ENCODE peak calls at places on chromosomes 2 and 18, in eight cellular contexts. One of them, this sample, is unnamed.

GRCh38 chr2:4140284-4140962 is 437.0 kb downstream of the DCDC2C start:
- DNase-seq in stimulated activated CD8-positive, alpha-beta memory T cell treated with anti-CD3 and anti-CD28 coated beads, Interleukin-12 subunit alpha, Interleukin-12 subunit beta, amount 100 ng/mL, for 4 hours: no peak
- DNase-seq in dorsolateral prefrontal cortex: no peak
- DNase-seq in iPS DF 19.7: no peak
- DNase-seq in HT-29: no peak
- DNase-seq in upper lobe of right lung: no peak
- DNase-seq in right cardiac atrium: no peak
- DNase-seq in stimulated activated naive CD8-positive, alpha-beta T cell treated with anti-CD3 and anti-CD28 coated beads, Interleukin-15, Interleukin-2, amounts not matched to agents 100 U/mL and 50 U/mL, for 24 hours: no peak
- DNase-seq in this sample: no peak

GRCh38 chr18:11834772-11835171 is 16.4 kb upstream of the CHMP1B start:
- DNase-seq in stimulated activated CD8-positive, alpha-beta memory T cell treated with anti-CD3 and anti-CD28 coated beads, Interleukin-12 subunit alpha, Interleukin-12 subunit beta, amount 100 ng/mL, for 4 hours: no peak
- DNase-seq in dorsolateral prefrontal cortex: no peak
- DNase-seq in iPS DF 19.7: no peak
- DNase-seq in HT-29: no peak
- DNase-seq in upper lobe of right lung: no peak
- DNase-seq in right cardiac atrium: no peak
- DNase-seq in stimulated activated naive CD8-positive, alpha-beta T cell treated with anti-CD3 and anti-CD28 coated beads, Interleukin-15, Interleukin-2, amounts not matched to agents 100 U/mL and 50 U/mL, for 24 hours: no peak
- DNase-seq in this sample: no peak

GRCh38 chr2:218964041-218964771 is 4.7 kb downstream of the CDK5R2 start:
- DNase-seq in stimulated activated CD8-positive, alpha-beta memory T cell treated with anti-CD3 and anti-CD28 coated beads, Interleukin-12 subunit alpha, Interleukin-12 subunit beta, amount 100 ng/mL, for 4 hours: no peak
- DNase-seq in dorsolateral prefrontal cortex: no peak
- DNase-seq in iPS DF 19.7: no peak
- DNase-seq in HT-29: no peak
- DNase-seq in upper lobe of right lung: no peak
- DNase-seq in right cardiac atrium: no peak
- DNase-seq in stimulated activated naive CD8-positive, alpha-beta T cell treated with anti-CD3 and anti-CD28 coated beads, Interleukin-15, Interleukin-2, amounts not matched to agents 100 U/mL and 50 U/mL, for 24 hours: no peak
- DNase-seq in this sample: peak; percentile 70

GRCh38 chr2:229564300-229564907 is 150.0 kb downstream of the DNER start:
- DNase-seq in stimulated activated CD8-positive, alpha-beta memory T cell treated with anti-CD3 and anti-CD28 coated beads, Interleukin-12 subunit alpha, Interleukin-12 subunit beta, amount 100 ng/mL, for 4 hours: no peak
- DNase-seq in dorsolateral prefrontal cortex: no peak
- DNase-seq in iPS DF 19.7: no peak
- DNase-seq in HT-29: no peak
- DNase-seq in upper lobe of right lung: no peak
- DNase-seq in right cardiac atrium: no peak
- DNase-seq in stimulated activated naive CD8-positive, alpha-beta T cell treated with anti-CD3 and anti-CD28 coated beads, Interleukin-15, Interleukin-2, amounts not matched to agents 100 U/mL and 50 U/mL, for 24 hours: no peak
- DNase-seq in this sample: no peak

GRCh38 chr2:86825728-86826386 is 35.1 kb upstream of the CD8A start:
- DNase-seq in stimulated activated CD8-positive, alpha-beta memory T cell treated with anti-CD3 and anti-CD28 coated beads, Interleukin-12 subunit alpha, Interleukin-12 subunit beta, amount 100 ng/mL, for 4 hours: no peak
- DNase-seq in dorsolateral prefrontal cortex: no peak
- DNase-seq in iPS DF 19.7: no peak
- DNase-seq in HT-29: no peak
- DNase-seq in upper lobe of right lung: no peak
- DNase-seq in right cardiac atrium: no peak
- DNase-seq in stimulated activated naive CD8-positive, alpha-beta T cell treated with anti-CD3 and anti-CD28 coated beads, Interleukin-15, Interleukin-2, amounts not matched to agents 100 U/mL and 50 U/mL, for 24 hours: peak; percentile 63
- DNase-seq in this sample: no peak

GRCh38 chr2:176317246-176318065 is 48.2 kb downstream of the MTX2 start:
- DNase-seq in stimulated activated CD8-positive, alpha-beta memory T cell treated with anti-CD3 and anti-CD28 coated beads, Interleukin-12 subunit alpha, Interleukin-12 subunit beta, amount 100 ng/mL, for 4 hours: no peak
- DNase-seq in dorsolateral prefrontal cortex: no peak
- DNase-seq in iPS DF 19.7: no peak
- DNase-seq in HT-29: no peak
- DNase-seq in upper lobe of right lung: no peak
- DNase-seq in right cardiac atrium: no peak
- DNase-seq in stimulated activated naive CD8-positive, alpha-beta T cell treated with anti-CD3 and anti-CD28 coated beads, Interleukin-15, Interleukin-2, amounts not matched to agents 100 U/mL and 50 U/mL, for 24 hours: no peak
- DNase-seq in this sample: no peak

GRCh38 chr2:112184121-112184520 is 45.9 kb downstream of the FBLN7 start:
- DNase-seq in stimulated activated CD8-positive, alpha-beta memory T cell treated with anti-CD3 and anti-CD28 coated beads, Interleukin-12 subunit alpha, Interleukin-12 subunit beta, amount 100 ng/mL, for 4 hours: no peak
- DNase-seq in dorsolateral prefrontal cortex: no peak
- DNase-seq in iPS DF 19.7: no peak
- DNase-seq in HT-29: no peak
- DNase-seq in upper lobe of right lung: no peak
- DNase-seq in right cardiac atrium: no peak
- DNase-seq in stimulated activated naive CD8-positive, alpha-beta T cell treated with anti-CD3 and anti-CD28 coated beads, Interleukin-15, Interleukin-2, amounts not matched to agents 100 U/mL and 50 U/mL, for 24 hours: no peak
- DNase-seq in this sample: no peak

GRCh38 chr2:46001741-46002506 is 295.3 kb upstream of the EPAS1 start:
- DNase-seq in stimulated activated CD8-positive, alpha-beta memory T cell treated with anti-CD3 and anti-CD28 coated beads, Interleukin-12 subunit alpha, Interleukin-12 subunit beta, amount 100 ng/mL, for 4 hours: no peak
- DNase-seq in dorsolateral prefrontal cortex: no peak
- DNase-seq in iPS DF 19.7: no peak
- DNase-seq in HT-29: no peak
- DNase-seq in upper lobe of right lung: no peak
- DNase-seq in right cardiac atrium: no peak
- DNase-seq in stimulated activated naive CD8-positive, alpha-beta T cell treated with anti-CD3 and anti-CD28 coated beads, Interleukin-15, Interleukin-2, amounts not matched to agents 100 U/mL and 50 U/mL, for 24 hours: no peak
- DNase-seq in this sample: peak; percentile 30

GRCh38 chr2:86453838-86454237 is 12.7 kb downstream of the KDM3A start:
- DNase-seq in stimulated activated CD8-positive, alpha-beta memory T cell treated with anti-CD3 and anti-CD28 coated beads, Interleukin-12 subunit alpha, Interleukin-12 subunit beta, amount 100 ng/mL, for 4 hours: no peak
- DNase-seq in dorsolateral prefrontal cortex: no peak
- DNase-seq in iPS DF 19.7: no peak
- DNase-seq in HT-29: no peak
- DNase-seq in upper lobe of right lung: no peak
- DNase-seq in right cardiac atrium: peak; percentile 69
- DNase-seq in stimulated activated naive CD8-positive, alpha-beta T cell treated with anti-CD3 and anti-CD28 coated beads, Interleukin-15, Interleukin-2, amounts not matched to agents 100 U/mL and 50 U/mL, for 24 hours: no peak
- DNase-seq in this sample: peak; percentile 92

GRCh38 chr2:231545105-231545902 is 15.1 kb upstream of the NMUR1 start:
- DNase-seq in stimulated activated CD8-positive, alpha-beta memory T cell treated with anti-CD3 and anti-CD28 coated beads, Interleukin-12 subunit alpha, Interleukin-12 subunit beta, amount 100 ng/mL, for 4 hours: peak; percentile 45
- DNase-seq in dorsolateral prefrontal cortex: no peak
- DNase-seq in iPS DF 19.7: no peak
- DNase-seq in HT-29: no peak
- DNase-seq in upper lobe of right lung: peak; percentile 76
- DNase-seq in right cardiac atrium: peak; percentile 79
- DNase-seq in stimulated activated naive CD8-positive, alpha-beta T cell treated with anti-CD3 and anti-CD28 coated beads, Interleukin-15, Interleukin-2, amounts not matched to agents 100 U/mL and 50 U/mL, for 24 hours: peak; percentile 75
- DNase-seq in this sample: peak; percentile 89

GRCh38 chr2:173229086-173229485 is 125.6 kb upstream of the CDCA7 start:
- DNase-seq in stimulated activated CD8-positive, alpha-beta memory T cell treated with anti-CD3 and anti-CD28 coated beads, Interleukin-12 subunit alpha, Interleukin-12 subunit beta, amount 100 ng/mL, for 4 hours: no peak
- DNase-seq in dorsolateral prefrontal cortex: no peak
- DNase-seq in iPS DF 19.7: no peak
- DNase-seq in HT-29: no peak
- DNase-seq in upper lobe of right lung: no peak
- DNase-seq in right cardiac atrium: no peak
- DNase-seq in stimulated activated naive CD8-positive, alpha-beta T cell treated with anti-CD3 and anti-CD28 coated beads, Interleukin-15, Interleukin-2, amounts not matched to agents 100 U/mL and 50 U/mL, for 24 hours: no peak
- DNase-seq in this sample: no peak

GRCh38 chr2:52414596-52414995 is 1353.0 kb upstream of the CHAC2 start:
- DNase-seq in stimulated activated CD8-positive, alpha-beta memory T cell treated with anti-CD3 and anti-CD28 coated beads, Interleukin-12 subunit alpha, Interleukin-12 subunit beta, amount 100 ng/mL, for 4 hours: no peak
- DNase-seq in dorsolateral prefrontal cortex: no peak
- DNase-seq in iPS DF 19.7: no peak
- DNase-seq in HT-29: no peak
- DNase-seq in upper lobe of right lung: no peak
- DNase-seq in right cardiac atrium: no peak
- DNase-seq in stimulated activated naive CD8-positive, alpha-beta T cell treated with anti-CD3 and anti-CD28 coated beads, Interleukin-15, Interleukin-2, amounts not matched to agents 100 U/mL and 50 U/mL, for 24 hours: no peak
- DNase-seq in this sample: no peak

GRCh38 chr18:9094307-9095226 is 7.9 kb upstream of the NDUFV2 start:
- DNase-seq in stimulated activated CD8-positive, alpha-beta memory T cell treated with anti-CD3 and anti-CD28 coated beads, Interleukin-12 subunit alpha, Interleukin-12 subunit beta, amount 100 ng/mL, for 4 hours: no peak
- DNase-seq in dorsolateral prefrontal cortex: no peak
- DNase-seq in iPS DF 19.7: no peak
- DNase-seq in HT-29: peak; percentile 31
- DNase-seq in upper lobe of right lung: no peak
- DNase-seq in right cardiac atrium: no peak
- DNase-seq in stimulated activated naive CD8-positive, alpha-beta T cell treated with anti-CD3 and anti-CD28 coated beads, Interleukin-15, Interleukin-2, amounts not matched to agents 100 U/mL and 50 U/mL, for 24 hours: peak; percentile 53
- DNase-seq in this sample: peak; percentile 97

GRCh38 chr2:146764301-146764700 is 1080.5 kb upstream of the ACVR2A start:
- DNase-seq in stimulated activated CD8-positive, alpha-beta memory T cell treated with anti-CD3 and anti-CD28 coated beads, Interleukin-12 subunit alpha, Interleukin-12 subunit beta, amount 100 ng/mL, for 4 hours: no peak
- DNase-seq in dorsolateral prefrontal cortex: no peak
- DNase-seq in iPS DF 19.7: no peak
- DNase-seq in HT-29: no peak
- DNase-seq in upper lobe of right lung: no peak
- DNase-seq in right cardiac atrium: no peak
- DNase-seq in stimulated activated naive CD8-positive, alpha-beta T cell treated with anti-CD3 and anti-CD28 coated beads, Interleukin-15, Interleukin-2, amounts not matched to agents 100 U/mL and 50 U/mL, for 24 hours: no peak
- DNase-seq in this sample: peak; percentile 59

GRCh38 chr18:9348766-9349165 is 14.2 kb downstream of the TWSG1 start:
- DNase-seq in stimulated activated CD8-positive, alpha-beta memory T cell treated with anti-CD3 and anti-CD28 coated beads, Interleukin-12 subunit alpha, Interleukin-12 subunit beta, amount 100 ng/mL, for 4 hours: no peak
- DNase-seq in dorsolateral prefrontal cortex: no peak
- DNase-seq in iPS DF 19.7: no peak
- DNase-seq in HT-29: peak; percentile 29
- DNase-seq in upper lobe of right lung: no peak
- DNase-seq in right cardiac atrium: no peak
- DNase-seq in stimulated activated naive CD8-positive, alpha-beta T cell treated with anti-CD3 and anti-CD28 coated beads, Interleukin-15, Interleukin-2, amounts not matched to agents 100 U/mL and 50 U/mL, for 24 hours: no peak
- DNase-seq in this sample: no peak

GRCh38 chr2:165863816-165864221 is 69.8 kb upstream of the GALNT3 start:
- DNase-seq in stimulated activated CD8-positive, alpha-beta memory T cell treated with anti-CD3 and anti-CD28 coated beads, Interleukin-12 subunit alpha, Interleukin-12 subunit beta, amount 100 ng/mL, for 4 hours: no peak
- DNase-seq in dorsolateral prefrontal cortex: peak; percentile 42
- DNase-seq in iPS DF 19.7: no peak
- DNase-seq in HT-29: no peak
- DNase-seq in upper lobe of right lung: no peak
- DNase-seq in right cardiac atrium: no peak
- DNase-seq in stimulated activated naive CD8-positive, alpha-beta T cell treated with anti-CD3 and anti-CD28 coated beads, Interleukin-15, Interleukin-2, amounts not matched to agents 100 U/mL and 50 U/mL, for 24 hours: no peak
- DNase-seq in this sample: no peak

GRCh38 chr18:9851511-9851910 is 34.3 kb upstream of the TXNDC2 start:
- DNase-seq in stimulated activated CD8-positive, alpha-beta memory T cell treated with anti-CD3 and anti-CD28 coated beads, Interleukin-12 subunit alpha, Interleukin-12 subunit beta, amount 100 ng/mL, for 4 hours: no peak
- DNase-seq in dorsolateral prefrontal cortex: no peak
- DNase-seq in iPS DF 19.7: no peak
- DNase-seq in HT-29: no peak
- DNase-seq in upper lobe of right lung: peak; percentile 69
- DNase-seq in right cardiac atrium: peak; percentile 58
- DNase-seq in stimulated activated naive CD8-positive, alpha-beta T cell treated with anti-CD3 and anti-CD28 coated beads, Interleukin-15, Interleukin-2, amounts not matched to agents 100 U/mL and 50 U/mL, for 24 hours: no peak
- DNase-seq in this sample: peak; percentile 51

GRCh38 chr2:231709981-231710750 is 1.8 kb downstream of the PTMA start:
- DNase-seq in stimulated activated CD8-positive, alpha-beta memory T cell treated with anti-CD3 and anti-CD28 coated beads, Interleukin-12 subunit alpha, Interleukin-12 subunit beta, amount 100 ng/mL, for 4 hours: peak; percentile 76
- DNase-seq in dorsolateral prefrontal cortex: peak; percentile 92
- DNase-seq in iPS DF 19.7: no peak
- DNase-seq in HT-29: peak; percentile 81
- DNase-seq in upper lobe of right lung: peak; percentile 92
- DNase-seq in right cardiac atrium: peak; percentile 93
- DNase-seq in stimulated activated naive CD8-positive, alpha-beta T cell treated with anti-CD3 and anti-CD28 coated beads, Interleukin-15, Interleukin-2, amounts not matched to agents 100 U/mL and 50 U/mL, for 24 hours: peak; percentile 93
- DNase-seq in this sample: peak; percentile 86